ENCODE peak calls at places on chromosomes 12 and 14, in seven cellular contexts. W is body of pancreas; U is heart right ventricle; R is effector memory CD4-positive, alpha-beta T cell; E is cardiac muscle cell; A is mammary epithelial cell; G is CD8-positive, alpha-beta T cell. V is an unnamed sample. For H3K4me1 and H3K36me3, the result is how much of the 10 kb centered on the place peaks cover.

GRCh38 chr12:97556201-97556824 is 93.7 kb downstream of the RMST start:
- DNase-seq in W (no peak), U (peak), R (no peak), E (peak), A (peak), G (no peak), V (no peak)

GRCh38 chr14:90839889-90840266 is 23.6 kb upstream of the TTC7B start:
- DNase-seq in W (no peak), U (no peak), R (no peak), E (no peak), A (no peak), G (no peak), V (no peak)

GRCh38 chr12:75978677-75979076 is 52.9 kb downstream of the PHLDA1 start:
- DNase-seq in W (no peak), U (no peak), R (no peak), E (no peak), A (no peak), G (no peak), V (no peak)

GRCh38 chr12:125187148-125187733 is 122.0 kb downstream of the AACS start:
- DNase-seq in W (no peak), U (no peak), R (no peak), E (no peak), A (no peak), G (no peak), V (no peak)

GRCh38 chr12:116024769-116025168 is 252.7 kb downstream of the MED13L start:
- DNase-seq in W (no peak), U (no peak), R (no peak), E (no peak), A (no peak), G (no peak), V (no peak)

GRCh38 chr12:51788876-51789275 is 59.6 kb downstream of the FIGNL2 start:
- DNase-seq in W (no peak), U (no peak), R (no peak), E (peak), A (peak), G (no peak), V (no peak)

GRCh38 chr14:80669416-80669815 is 272.1 kb downstream of the CEP128 start:
- DNase-seq in W (no peak), U (no peak), R (no peak), E (no peak), A (no peak), G (no peak), V (no peak)

GRCh38 chr14:68571928-68572525 is 220.8 kb downstream of the ZFP36L1 start:
- DNase-seq in W (no peak), U (no peak), R (no peak), E (no peak), A (no peak), G (no peak), V (no peak)

GRCh38 chr14:70139384-70139783 is 49.4 kb downstream of the SLC8A3 start:
- DNase-seq in W (no peak), U (no peak), R (no peak), E (no peak), A (no peak), G (no peak), V (no peak)

GRCh38 chr14:102220031-102220430 is 80.3 kb downstream of the WDR20 start:
- DNase-seq in W (no peak), U (no peak), R (no peak), E (no peak), A (no peak), G (no peak), V (no peak)

GRCh38 chr12:29763301-29763683 is 20.4 kb downstream of the TMTC1 start:
- DNase-seq in W (no peak), U (no peak), R (no peak), E (no peak), A (no peak), G (no peak), V (no peak)

GRCh38 chr12:125092872-125093680 is 27.8 kb downstream of the AACS start:
- DNase-seq in W (peak), U (no peak), R (no peak), E (peak), A (peak), G (no peak), V (peak)

GRCh38 chr12:19064713-19065112 is 64.8 kb upstream of the PLEKHA5 start:
- DNase-seq in W (no peak), U (no peak), R (no peak), E (no peak), A (no peak), G (no peak), V (no peak)

DNA sequence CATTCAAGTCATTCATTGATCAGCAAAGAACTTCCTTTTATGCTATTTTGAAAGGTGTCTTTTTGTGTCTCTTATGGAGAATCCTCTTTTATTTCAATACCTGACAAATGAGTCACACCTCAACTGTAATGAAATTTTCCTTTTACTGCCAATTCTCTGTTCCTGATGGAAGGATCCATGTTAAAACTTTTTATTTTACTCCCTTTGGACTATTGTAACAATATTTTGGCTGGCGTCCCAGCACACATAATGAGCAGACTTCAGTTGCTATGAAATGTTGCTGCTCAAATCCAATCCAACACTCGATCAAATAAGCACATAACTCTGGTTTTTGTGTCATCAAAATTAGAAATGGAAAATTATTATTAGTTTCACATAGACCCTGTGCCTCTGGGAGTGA is 21.9 kb upstream of the SLC15A5 start:
- DNase-seq in W (no peak), U (no peak), R (no peak), E (peak), A (no peak), G (no peak), V (no peak)
- H3K4me3 ChIP-seq in W (no peak), U (no peak), R (no peak), E (no peak), A (no peak), G (no peak), V (no peak)

GRCh38 chr14:104749958-104750529 is 2.9 kb upstream of the SIVA1 start:
- DNase-seq in W (no peak), U (no peak), R (no peak), E (no peak), A (peak), G (no peak), V (no peak)
- H3K4me1 ChIP-seq in W (under half), U (half or more), R (under half), E (under half), A (under half), G (under half), V (under half)

DNA sequence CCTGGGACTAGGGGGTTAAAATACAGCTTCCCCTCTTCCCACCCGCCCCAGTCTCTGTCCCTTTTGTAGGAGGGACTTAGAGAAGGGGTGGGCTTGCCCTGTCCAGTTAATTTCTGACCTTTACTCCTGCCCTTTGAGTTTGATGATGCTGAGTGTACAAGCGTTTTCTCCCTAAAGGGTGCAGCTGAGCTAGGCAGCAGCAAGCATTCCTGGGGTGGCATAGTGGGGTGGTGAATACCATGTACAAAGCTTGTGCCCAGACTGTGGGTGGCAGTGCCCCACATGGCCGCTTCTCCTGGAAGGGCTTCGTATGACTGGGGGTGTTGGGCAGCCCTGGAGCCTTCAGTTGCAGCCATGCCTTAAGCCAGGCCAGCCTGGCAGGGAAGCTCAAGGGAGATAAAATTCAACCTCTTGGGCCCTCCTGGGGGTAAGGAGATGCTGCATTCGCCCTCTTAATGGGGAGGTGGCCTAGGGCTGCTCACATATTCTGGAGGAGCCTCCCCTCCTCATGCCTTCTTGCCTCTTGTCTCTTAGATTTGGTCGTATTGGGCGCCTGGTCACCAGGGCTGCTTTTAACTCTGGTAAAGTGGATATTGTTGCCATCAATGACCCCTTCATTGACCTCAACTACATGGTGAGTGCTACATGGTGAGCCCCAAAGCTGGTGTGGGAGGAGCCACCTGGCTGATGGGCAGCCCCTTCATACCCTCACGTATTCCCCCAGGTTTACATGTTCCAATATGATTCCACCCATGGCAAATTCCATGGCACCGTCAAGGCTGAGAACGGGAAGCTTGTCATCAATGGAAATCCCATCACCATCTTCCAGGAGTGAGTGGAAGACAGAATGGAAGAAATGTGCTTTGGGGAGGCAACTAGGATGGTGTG is 1.9 kb downstream of the GAPDH start:
- DNase-seq in W (no peak), U (no peak), R (no peak), E (no peak), A (no peak), G (no peak), V (peak)
- H3K36me3 ChIP-seq in W (under half), U (under half), R (under half), E (under half), A (under half), G (under half), V (under half)

GRCh38 chr12:114682101-114682919 is 1.7 kb downstream of the TBX3 start:
- DNase-seq in W (no peak), U (no peak), R (no peak), E (no peak), A (peak), G (no peak), V (no peak)
- H3K4me3 ChIP-seq in W (no peak), U (peak), R (no peak), E (peak), A (peak), G (no peak), V (peak)

DNA sequence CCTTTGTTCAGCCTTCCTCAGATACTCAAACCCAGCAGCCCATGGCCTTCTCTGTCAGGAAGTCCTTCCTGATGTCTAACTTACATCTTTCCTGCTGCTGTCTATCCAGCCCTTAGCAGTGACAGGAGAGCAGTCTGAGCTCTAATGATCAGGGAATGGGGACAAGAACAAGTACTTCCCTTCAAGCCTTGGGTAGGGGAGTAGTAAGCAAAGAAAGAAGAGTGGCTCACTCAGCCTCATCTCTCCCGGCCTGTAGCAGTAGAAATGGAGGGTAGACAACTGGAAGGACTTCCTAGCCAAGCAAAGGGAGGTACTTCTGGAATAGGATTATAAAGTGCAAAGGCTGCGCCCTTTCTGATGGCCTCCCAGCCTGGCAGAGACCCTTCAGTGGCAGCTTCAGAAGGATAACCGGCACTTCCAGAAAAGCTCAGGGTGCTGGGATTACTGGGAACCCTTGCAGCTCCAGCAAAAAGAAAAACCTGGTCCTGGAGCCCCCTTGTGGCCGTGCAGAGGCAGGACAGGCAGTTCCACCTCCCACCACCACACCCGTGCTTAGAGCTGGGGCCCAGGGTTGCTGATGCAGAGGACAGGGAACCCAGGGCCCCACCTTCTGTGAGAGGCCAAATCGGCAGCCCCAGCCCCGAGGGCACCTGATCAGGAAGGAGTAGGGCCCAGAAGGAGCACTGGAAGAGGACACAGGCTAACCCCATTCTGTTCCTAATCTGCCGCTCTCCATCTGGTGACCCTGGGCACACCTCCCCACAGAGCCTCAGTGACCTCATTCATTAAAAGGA is 12.4 kb upstream of the SMUG1 start:
- DNase-seq in W (peak), U (peak), R (peak), E (peak), A (peak), G (peak), V (peak)
- H3K4me1 ChIP-seq in W (under half), U (under half), R (under half), E (under half), A (under half), G (under half), V (under half)

V was measured in small intestine.